ENCODE peak calls at places on chromosomes 7 and 10, in four cellular contexts. J is A549, S is epithelial cell of esophagus, I is gastrocnemius medialis. R is an unnamed sample.

GRCh38 chr10:89209718-89210117 is 2.6 kb upstream of the CH25H start:
- DNase-seq in S (no peak), I (no peak), J (no peak), R (no peak)

GRCh38 chr7:45702751-45703150 is 128.6 kb downstream of the ADCY1 start:
- DNase-seq in S (no peak), J (no peak), I (no peak), R (no peak)

GRCh38 chr10:132146941-132147915 is 39.5 kb upstream of the DPYSL4 start:
- DNase-seq in I (no peak), S (no peak), J (no peak), R (no peak)

GRCh38 chr10:3779146-3779707 is 5.8 kb downstream of the KLF6 start:
- DNase-seq in J (no peak), I (no peak), S (peak), R (no peak)

GRCh38 chr10:88810196-88810961 is 7.8 kb downstream of the LIPM start:
- DNase-seq in S (peak), I (no peak), J (peak), R (peak)

GRCh38 chr7:115941703-115942268 is 88.8 kb downstream of the TFEC start:
- DNase-seq in J (no peak), S (peak), I (no peak), R (peak)

GRCh38 chr10:10902951-10903350 is 114.7 kb upstream of the CELF2 start:
- DNase-seq in I (no peak), S (no peak), J (no peak), R (no peak)

GRCh38 chr10:21694646-21695045 is 160.6 kb downstream of the MLLT10 start:
- DNase-seq in J (no peak), S (no peak), I (no peak), R (no peak)

GRCh38 chr7:138911007-138911406 is 70.2 kb downstream of the KIAA1549 start:
- DNase-seq in S (no peak), I (no peak), J (no peak), R (no peak)

DNA sequence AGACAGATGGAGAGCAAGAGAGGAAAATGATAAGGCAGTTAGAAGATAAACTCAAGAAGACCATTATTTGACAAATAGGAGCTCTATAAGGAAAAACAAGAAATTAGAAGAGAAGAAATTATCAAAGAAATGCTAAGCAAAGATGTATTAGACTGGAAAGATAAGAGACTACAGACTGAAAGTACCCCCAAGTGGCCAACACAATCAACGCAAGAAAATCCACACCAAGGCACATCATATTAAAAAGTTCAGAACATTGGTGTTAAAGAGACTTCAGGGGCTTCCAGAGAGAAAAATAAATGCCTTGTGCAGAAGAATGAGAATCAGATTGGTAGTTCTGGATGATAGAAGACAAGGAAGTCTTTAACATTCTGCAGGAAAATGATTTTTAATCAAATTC is 46.0 kb downstream of the SH2D4B start:
- DNase-seq in S (no peak), J (no peak), I (no peak), R (no peak)
- TF ChIP-seq CTCF in S (no peak), J (no peak), I (no peak), R (no peak)

GRCh38 chr10:117674641-117675040 is 132.1 kb downstream of the EMX2 start:
- DNase-seq in S (no peak), I (no peak), J (no peak), R (no peak)
- TF ChIP-seq CTCF in S (no peak), I (no peak), J (no peak), R (no peak)

DNA sequence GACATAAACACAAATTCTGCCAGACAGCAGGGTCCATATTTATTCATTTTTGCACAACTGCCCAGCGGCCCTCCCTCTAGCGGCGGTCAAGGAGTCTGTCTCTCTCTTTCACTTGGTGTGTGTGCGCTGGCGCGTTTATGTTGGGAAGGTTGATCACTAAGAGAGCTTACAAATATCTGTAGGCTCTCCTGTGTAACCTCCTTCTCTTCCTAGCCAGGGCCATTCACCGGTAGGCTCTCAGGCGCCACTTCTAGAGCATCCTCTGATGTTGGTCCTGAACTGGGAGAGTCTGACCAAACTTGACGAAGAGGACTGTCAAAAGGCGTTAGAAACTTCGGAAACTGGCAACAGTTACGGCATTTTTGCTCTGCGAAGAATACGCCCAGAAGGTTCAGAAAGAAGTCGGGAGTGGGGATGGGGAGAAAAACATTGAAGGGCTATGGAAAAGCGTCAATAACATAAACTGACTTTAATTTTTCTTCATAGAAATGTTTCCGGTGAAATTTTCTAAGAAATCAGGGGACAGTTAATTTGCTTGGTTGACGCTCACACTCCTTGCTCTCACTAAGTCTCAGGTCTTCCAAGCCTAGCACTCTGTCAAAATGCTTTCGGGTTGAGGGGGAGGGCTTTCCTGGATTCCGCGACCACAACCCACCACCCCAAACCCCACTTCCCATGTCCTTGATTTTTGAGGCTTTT is 731.1 kb downstream of the ZWINT start:
- DNase-seq in I (no peak), J (peak), S (peak), R (peak)
- TF ChIP-seq CTCF in I (no peak), J (peak), S (peak), R (peak)

GRCh38 chr10:73653701-73654100 is 2.1 kb downstream of the SYNPO2L start:
- DNase-seq in I (peak), S (peak), J (peak), R (peak)
- TF ChIP-seq CTCF in I (no peak), S (peak), J (peak), R (peak)

DNA sequence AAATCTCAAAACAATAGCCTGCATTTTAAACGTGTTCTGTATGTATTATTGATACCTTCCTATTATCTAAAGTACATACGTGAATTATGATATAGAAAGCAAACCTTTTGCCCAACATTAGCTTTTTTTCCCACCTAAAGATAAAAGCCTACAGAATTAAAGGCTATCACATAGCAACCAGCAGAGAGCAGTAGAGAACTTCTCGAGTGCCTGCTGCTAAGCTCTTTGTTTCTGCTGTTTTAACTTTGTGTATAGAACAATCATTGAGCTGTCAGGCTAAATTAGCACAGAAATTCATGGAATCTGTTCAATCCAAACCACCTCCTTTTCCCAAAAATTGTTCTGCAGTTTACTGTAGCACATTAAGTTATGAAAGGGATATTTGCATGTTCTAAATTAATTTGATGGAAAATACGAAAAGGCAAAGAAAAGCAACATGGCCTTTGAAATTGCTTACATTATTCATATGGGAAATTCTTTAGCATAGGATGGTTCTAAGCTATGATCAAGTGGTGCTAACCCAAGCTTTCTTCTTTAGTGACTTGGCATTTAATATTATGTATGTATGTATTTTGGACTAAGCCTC is 1288.5 kb downstream of the GATA3 start:
- DNase-seq in J (peak), I (no peak), S (peak), R (peak)
- TF ChIP-seq CTCF in J (peak), I (no peak), S (peak), R (peak)

GRCh38 chr7:99489235-99489634 is 10.8 kb downstream of the ZNF394 start:
- DNase-seq in S (no peak), I (no peak), J (no peak), R (no peak)
- TF ChIP-seq CTCF in S (no peak), I (no peak), J (no peak), R (no peak)

GRCh38 chr10:92839191-92840085 is 8.9 kb upstream of the EXOC6 start:
- DNase-seq in S (peak), I (peak), J (peak), R (peak)
- TF ChIP-seq CTCF in S (peak), I (no peak), J (peak), R (peak)

DNA sequence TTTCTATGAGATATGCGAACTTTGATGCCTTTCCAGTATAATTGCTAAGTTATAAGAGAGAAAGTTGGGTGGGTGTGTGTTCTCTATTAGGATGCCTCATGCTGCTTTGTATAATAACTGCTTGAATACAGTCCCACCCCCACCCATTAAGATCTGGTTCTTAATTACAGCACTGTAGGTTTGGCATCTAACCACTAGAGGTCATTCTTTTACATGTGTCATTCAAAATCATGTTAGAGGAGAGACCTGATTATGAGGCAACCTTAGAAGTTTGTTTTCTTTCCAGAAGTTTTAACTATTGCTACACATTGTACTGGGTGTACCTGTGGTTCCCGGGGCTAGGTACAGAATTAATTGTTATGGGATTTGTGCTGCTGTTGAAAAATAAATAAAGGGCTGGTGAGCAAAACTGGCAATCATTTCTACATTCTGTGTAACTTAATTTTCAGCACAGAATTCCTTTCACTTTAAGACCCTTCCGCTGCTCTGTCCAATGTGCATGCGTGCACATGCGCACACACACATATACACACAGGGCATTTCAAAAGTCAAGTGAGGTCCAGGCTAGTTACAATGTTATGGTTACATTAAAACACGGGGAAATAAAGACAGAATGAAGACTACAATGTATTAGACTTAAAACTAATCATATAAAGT is 1156.3 kb downstream of the SORCS3 start:
- DNase-seq in I (no peak), J (peak), S (peak), R (peak)
- TF ChIP-seq CTCF in I (no peak), J (peak), S (peak), R (peak)